ENCODE peak calls at places on chromosomes 7 and 10, in seven cellular contexts. One of them, this sample, is unnamed.

GRCh38 chr10:124087672-124088634 is 5.4 kb downstream of the CHST15 start:
- DNase-seq in mesendoderm: no peak
- DNase-seq in A549: no peak
- DNase-seq in CD4-positive, CD25-positive, alpha-beta regulatory T cell: no peak
- DNase-seq in IMR-90: no peak
- DNase-seq in CD8-positive, alpha-beta memory T cell: no peak
- DNase-seq in brain microvascular endothelial cell: no peak
- DNase-seq in this sample: peak; percentile 70

GRCh38 chr7:28055161-28055544 is 125.4 kb downstream of the JAZF1 start:
- DNase-seq in mesendoderm: peak; percentile 53
- DNase-seq in IMR-90: peak; percentile 37
- DNase-seq in CD4-positive, CD25-positive, alpha-beta regulatory T cell: no peak
- DNase-seq in A549: peak; percentile 77
- DNase-seq in brain microvascular endothelial cell: no peak
- DNase-seq in CD8-positive, alpha-beta memory T cell: no peak
- DNase-seq in this sample: no peak

GRCh38 chr7:30173058-30173897 is 38.5 kb downstream of the MTURN start:
- DNase-seq in CD4-positive, CD25-positive, alpha-beta regulatory T cell: no peak
- DNase-seq in A549: peak; percentile 48
- DNase-seq in CD8-positive, alpha-beta memory T cell: no peak
- DNase-seq in IMR-90: peak; percentile 89
- DNase-seq in mesendoderm: no peak
- DNase-seq in brain microvascular endothelial cell: peak; percentile 68
- DNase-seq in this sample: peak; percentile 95

GRCh38 chr10:68301790-68302502 is 29.9 kb upstream of the HNRNPH3 start:
- DNase-seq in IMR-90: peak; percentile 75
- DNase-seq in brain microvascular endothelial cell: peak; percentile 14
- DNase-seq in CD4-positive, CD25-positive, alpha-beta regulatory T cell: peak; percentile 49
- DNase-seq in mesendoderm: peak; percentile 40
- DNase-seq in A549: peak; percentile 72
- DNase-seq in CD8-positive, alpha-beta memory T cell: peak; percentile 18
- DNase-seq in this sample: no peak

GRCh38 chr10:118956253-118957140 is 73.0 kb upstream of the NANOS1 start:
- DNase-seq in CD4-positive, CD25-positive, alpha-beta regulatory T cell: no peak
- DNase-seq in CD8-positive, alpha-beta memory T cell: no peak
- DNase-seq in IMR-90: no peak
- DNase-seq in brain microvascular endothelial cell: no peak
- DNase-seq in mesendoderm: no peak
- DNase-seq in A549: no peak
- DNase-seq in this sample: no peak

GRCh38 chr7:372939-373791 is 83.2 kb downstream of the FOXL3 start:
- DNase-seq in mesendoderm: peak; percentile 31
- DNase-seq in CD8-positive, alpha-beta memory T cell: no peak
- DNase-seq in CD4-positive, CD25-positive, alpha-beta regulatory T cell: no peak
- DNase-seq in A549: no peak
- DNase-seq in brain microvascular endothelial cell: no peak
- DNase-seq in IMR-90: no peak
- DNase-seq in this sample: no peak

GRCh38 chr7:7565746-7566650 is 686 bp upstream of the MIOS start:
- DNase-seq in A549: no peak
- DNase-seq in IMR-90: no peak
- DNase-seq in mesendoderm: peak; percentile 57
- DNase-seq in CD8-positive, alpha-beta memory T cell: no peak
- DNase-seq in CD4-positive, CD25-positive, alpha-beta regulatory T cell: no peak
- DNase-seq in brain microvascular endothelial cell: no peak
- DNase-seq in this sample: no peak

GRCh38 chr10:58544135-58544534 is 31.5 kb downstream of the BICC1 start:
- DNase-seq in CD8-positive, alpha-beta memory T cell: no peak
- DNase-seq in CD4-positive, CD25-positive, alpha-beta regulatory T cell: no peak
- DNase-seq in IMR-90: no peak
- DNase-seq in mesendoderm: no peak
- DNase-seq in brain microvascular endothelial cell: no peak
- DNase-seq in A549: no peak
- DNase-seq in this sample: no peak

GRCh38 chr10:128211953-128212727 is 85.9 kb upstream of the MKI67 start:
- DNase-seq in brain microvascular endothelial cell: peak; percentile 50
- DNase-seq in IMR-90: peak; percentile 41
- DNase-seq in CD4-positive, CD25-positive, alpha-beta regulatory T cell: peak; percentile 87
- DNase-seq in mesendoderm: peak; percentile 87
- DNase-seq in A549: peak; percentile 79
- DNase-seq in CD8-positive, alpha-beta memory T cell: peak; percentile 77
- DNase-seq in this sample: peak; percentile 84

GRCh38 chr10:27912241-27912640 is 86.6 kb downstream of the ODAD2 start:
- DNase-seq in brain microvascular endothelial cell: no peak
- DNase-seq in mesendoderm: no peak
- DNase-seq in CD8-positive, alpha-beta memory T cell: no peak
- DNase-seq in IMR-90: peak; percentile 4
- DNase-seq in A549: no peak
- DNase-seq in CD4-positive, CD25-positive, alpha-beta regulatory T cell: no peak
- DNase-seq in this sample: no peak

GRCh38 chr7:42096681-42097637 is 140.1 kb downstream of the GLI3 start:
- DNase-seq in CD8-positive, alpha-beta memory T cell: no peak
- DNase-seq in mesendoderm: peak; percentile 80
- DNase-seq in A549: no peak
- DNase-seq in brain microvascular endothelial cell: no peak
- DNase-seq in CD4-positive, CD25-positive, alpha-beta regulatory T cell: no peak
- DNase-seq in IMR-90: peak; percentile 53
- DNase-seq in this sample: no peak

GRCh38 chr10:17026686-17027485 is 102.7 kb downstream of the CUBN start:
- DNase-seq in brain microvascular endothelial cell: peak; percentile 80
- DNase-seq in CD8-positive, alpha-beta memory T cell: peak; percentile 71
- DNase-seq in mesendoderm: no peak
- DNase-seq in A549: no peak
- DNase-seq in IMR-90: peak; percentile 32
- DNase-seq in CD4-positive, CD25-positive, alpha-beta regulatory T cell: peak; percentile 93
- DNase-seq in this sample: no peak
- H3K4me3 ChIP-seq in brain microvascular endothelial cell: no peak overlapping the region
- H3K4me3 ChIP-seq in CD8-positive, alpha-beta memory T cell: peak overlapping the region; percentile 12
- H3K4me3 ChIP-seq in mesendoderm: no peak overlapping the region
- H3K4me3 ChIP-seq in A549: no peak overlapping the region
- H3K4me3 ChIP-seq in IMR-90: no peak overlapping the region
- H3K4me3 ChIP-seq in CD4-positive, CD25-positive, alpha-beta regulatory T cell: peak overlapping the region; percentile 45
- H3K4me3 ChIP-seq in this sample: no peak overlapping the region

GRCh38 chr10:112080284-112080683 is 103.3 kb downstream of the GPAM start:
- DNase-seq in mesendoderm: peak; percentile 2
- DNase-seq in A549: no peak
- DNase-seq in CD4-positive, CD25-positive, alpha-beta regulatory T cell: no peak
- DNase-seq in brain microvascular endothelial cell: no peak
- DNase-seq in IMR-90: no peak
- DNase-seq in CD8-positive, alpha-beta memory T cell: no peak
- DNase-seq in this sample: no peak
- H3K4me3 ChIP-seq in mesendoderm: no peak overlapping the region
- H3K4me3 ChIP-seq in A549: no peak overlapping the region
- H3K4me3 ChIP-seq in CD4-positive, CD25-positive, alpha-beta regulatory T cell: no peak overlapping the region
- H3K4me3 ChIP-seq in brain microvascular endothelial cell: no peak overlapping the region
- H3K4me3 ChIP-seq in IMR-90: no peak overlapping the region
- H3K4me3 ChIP-seq in CD8-positive, alpha-beta memory T cell: no peak overlapping the region
- H3K4me3 ChIP-seq in this sample: no peak overlapping the region

GRCh38 chr7:116692599-116693308 is 20.8 kb downstream of the MET start:
- DNase-seq in CD8-positive, alpha-beta memory T cell: no peak
- DNase-seq in IMR-90: peak; percentile 65
- DNase-seq in CD4-positive, CD25-positive, alpha-beta regulatory T cell: no peak
- DNase-seq in brain microvascular endothelial cell: no peak
- DNase-seq in mesendoderm: no peak
- DNase-seq in A549: no peak
- DNase-seq in this sample: no peak
- H3K4me3 ChIP-seq in CD8-positive, alpha-beta memory T cell: no peak overlapping the region
- H3K4me3 ChIP-seq in IMR-90: no peak overlapping the region
- H3K4me3 ChIP-seq in CD4-positive, CD25-positive, alpha-beta regulatory T cell: no peak overlapping the region
- H3K4me3 ChIP-seq in brain microvascular endothelial cell: no peak overlapping the region
- H3K4me3 ChIP-seq in mesendoderm: no peak overlapping the region
- H3K4me3 ChIP-seq in A549: peak overlapping the region; percentile 4
- H3K4me3 ChIP-seq in this sample: no peak overlapping the region

DNA sequence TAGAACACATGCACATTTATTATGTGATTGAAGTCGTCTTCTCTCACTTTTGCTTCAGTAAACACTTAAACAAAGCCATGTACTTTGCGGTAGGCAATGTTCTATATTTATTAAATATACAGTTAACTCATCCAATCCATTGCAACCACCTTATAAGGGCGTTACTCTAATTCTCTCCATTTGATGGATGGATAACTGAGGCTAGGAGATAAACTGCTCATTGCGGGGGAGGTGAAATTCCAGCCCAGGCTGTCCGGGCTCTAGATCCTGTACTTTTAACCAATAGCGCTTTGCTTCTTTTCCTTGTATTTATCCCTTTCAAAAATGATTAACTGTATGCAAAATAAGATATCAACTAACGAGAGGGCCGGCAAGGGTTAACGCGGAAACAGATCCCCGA is 1.2 kb upstream of the PLXDC2 start:
- DNase-seq in brain microvascular endothelial cell: no peak
- DNase-seq in CD8-positive, alpha-beta memory T cell: no peak
- DNase-seq in IMR-90: no peak
- DNase-seq in A549: no peak
- DNase-seq in mesendoderm: no peak
- DNase-seq in CD4-positive, CD25-positive, alpha-beta regulatory T cell: no peak
- DNase-seq in this sample: no peak
- H3K4me3 ChIP-seq in brain microvascular endothelial cell: peak overlapping the region; percentile 76
- H3K4me3 ChIP-seq in CD8-positive, alpha-beta memory T cell: no peak overlapping the region
- H3K4me3 ChIP-seq in IMR-90: peak overlapping the region; percentile 61
- H3K4me3 ChIP-seq in A549: peak overlapping the region; percentile 49
- H3K4me3 ChIP-seq in mesendoderm: peak overlapping the region; percentile 61
- H3K4me3 ChIP-seq in CD4-positive, CD25-positive, alpha-beta regulatory T cell: no peak overlapping the region
- H3K4me3 ChIP-seq in this sample: peak overlapping the region; percentile 80